ENCODE peak calls at places on chromosomes 1 and 21, in four cellular contexts. One of them, this sample, is unnamed.

GRCh38 chr1:151593651-151594625 is 17.9 kb upstream of the SNX27 start:
- DNase-seq in activated naive CD4-positive, alpha-beta T cell treated with anti-CD3 and anti-CD28 coated beads, Interleukin-2, amount 50 U/mL, for 72 hours: peak; percentile 83
- DNase-seq in immature natural killer cell: peak; percentile 73
- DNase-seq in activated CD4-positive, alpha-beta T cell treated with anti-CD3 and anti-CD28 coated beads, Interleukin-2, amount 10 ng/mL, durations not matched to agents 7 days and 5 days: peak; percentile 91
- DNase-seq in this sample: peak; percentile 90

GRCh38 chr1:180778782-180779398 is 133.8 kb upstream of the KIAA1614 start:
- DNase-seq in immature natural killer cell: no peak
- DNase-seq in activated naive CD4-positive, alpha-beta T cell treated with anti-CD3 and anti-CD28 coated beads, Interleukin-2, amount 50 U/mL, for 72 hours: no peak
- DNase-seq in activated CD4-positive, alpha-beta T cell treated with anti-CD3 and anti-CD28 coated beads, Interleukin-2, amount 10 ng/mL, durations not matched to agents 7 days and 5 days: peak; percentile 25
- DNase-seq in this sample: no peak

GRCh38 chr1:233912909-233913308 is 8.4 kb downstream of the SLC35F3 start:
- DNase-seq in activated naive CD4-positive, alpha-beta T cell treated with anti-CD3 and anti-CD28 coated beads, Interleukin-2, amount 50 U/mL, for 72 hours: no peak
- DNase-seq in activated CD4-positive, alpha-beta T cell treated with anti-CD3 and anti-CD28 coated beads, Interleukin-2, amount 10 ng/mL, durations not matched to agents 7 days and 5 days: no peak
- DNase-seq in immature natural killer cell: no peak
- DNase-seq in this sample: no peak

GRCh38 chr1:84117868-84118267 is 26.2 kb upstream of the PRKACB start:
- DNase-seq in activated CD4-positive, alpha-beta T cell treated with anti-CD3 and anti-CD28 coated beads, Interleukin-2, amount 10 ng/mL, durations not matched to agents 7 days and 5 days: no peak
- DNase-seq in activated naive CD4-positive, alpha-beta T cell treated with anti-CD3 and anti-CD28 coated beads, Interleukin-2, amount 50 U/mL, for 72 hours: no peak
- DNase-seq in immature natural killer cell: no peak
- DNase-seq in this sample: no peak

GRCh38 chr1:110477041-110477440 is 26.1 kb downstream of the PROK1 start:
- DNase-seq in immature natural killer cell: no peak
- DNase-seq in activated naive CD4-positive, alpha-beta T cell treated with anti-CD3 and anti-CD28 coated beads, Interleukin-2, amount 50 U/mL, for 72 hours: no peak
- DNase-seq in activated CD4-positive, alpha-beta T cell treated with anti-CD3 and anti-CD28 coated beads, Interleukin-2, amount 10 ng/mL, durations not matched to agents 7 days and 5 days: no peak
- DNase-seq in this sample: no peak

GRCh38 chr1:244427647-244428046 is 24.1 kb downstream of the ADSS2 start:
- DNase-seq in activated naive CD4-positive, alpha-beta T cell treated with anti-CD3 and anti-CD28 coated beads, Interleukin-2, amount 50 U/mL, for 72 hours: no peak
- DNase-seq in immature natural killer cell: no peak
- DNase-seq in activated CD4-positive, alpha-beta T cell treated with anti-CD3 and anti-CD28 coated beads, Interleukin-2, amount 10 ng/mL, durations not matched to agents 7 days and 5 days: no peak
- DNase-seq in this sample: no peak

GRCh38 chr1:240794061-240794843 is 182.3 kb upstream of the GREM2 start:
- DNase-seq in activated CD4-positive, alpha-beta T cell treated with anti-CD3 and anti-CD28 coated beads, Interleukin-2, amount 10 ng/mL, durations not matched to agents 7 days and 5 days: no peak
- DNase-seq in activated naive CD4-positive, alpha-beta T cell treated with anti-CD3 and anti-CD28 coated beads, Interleukin-2, amount 50 U/mL, for 72 hours: no peak
- DNase-seq in immature natural killer cell: no peak
- DNase-seq in this sample: no peak

GRCh38 chr1:23023174-23023573 is 3.9 kb downstream of the KDM1A start:
- DNase-seq in activated CD4-positive, alpha-beta T cell treated with anti-CD3 and anti-CD28 coated beads, Interleukin-2, amount 10 ng/mL, durations not matched to agents 7 days and 5 days: no peak
- DNase-seq in activated naive CD4-positive, alpha-beta T cell treated with anti-CD3 and anti-CD28 coated beads, Interleukin-2, amount 50 U/mL, for 72 hours: no peak
- DNase-seq in immature natural killer cell: no peak
- DNase-seq in this sample: no peak

GRCh38 chr1:204296431-204296988 is 63.2 kb downstream of the PLEKHA6 start:
- DNase-seq in activated CD4-positive, alpha-beta T cell treated with anti-CD3 and anti-CD28 coated beads, Interleukin-2, amount 10 ng/mL, durations not matched to agents 7 days and 5 days: no peak
- DNase-seq in activated naive CD4-positive, alpha-beta T cell treated with anti-CD3 and anti-CD28 coated beads, Interleukin-2, amount 50 U/mL, for 72 hours: no peak
- DNase-seq in immature natural killer cell: no peak
- DNase-seq in this sample: no peak

GRCh38 chr1:214537872-214538473 is 13.4 kb downstream of the PTPN14 start:
- DNase-seq in activated naive CD4-positive, alpha-beta T cell treated with anti-CD3 and anti-CD28 coated beads, Interleukin-2, amount 50 U/mL, for 72 hours: no peak
- DNase-seq in activated CD4-positive, alpha-beta T cell treated with anti-CD3 and anti-CD28 coated beads, Interleukin-2, amount 10 ng/mL, durations not matched to agents 7 days and 5 days: no peak
- DNase-seq in immature natural killer cell: no peak
- DNase-seq in this sample: no peak

GRCh38 chr1:175208773-175209492 is 16.4 kb upstream of the KIAA0040 start:
- DNase-seq in activated naive CD4-positive, alpha-beta T cell treated with anti-CD3 and anti-CD28 coated beads, Interleukin-2, amount 50 U/mL, for 72 hours: no peak
- DNase-seq in activated CD4-positive, alpha-beta T cell treated with anti-CD3 and anti-CD28 coated beads, Interleukin-2, amount 10 ng/mL, durations not matched to agents 7 days and 5 days: peak; percentile 82
- DNase-seq in immature natural killer cell: peak; percentile 66
- DNase-seq in this sample: no peak

GRCh38 chr21:43692949-43693348 is 26.0 kb upstream of the PDXK start:
- DNase-seq in activated naive CD4-positive, alpha-beta T cell treated with anti-CD3 and anti-CD28 coated beads, Interleukin-2, amount 50 U/mL, for 72 hours: no peak
- DNase-seq in immature natural killer cell: no peak
- DNase-seq in activated CD4-positive, alpha-beta T cell treated with anti-CD3 and anti-CD28 coated beads, Interleukin-2, amount 10 ng/mL, durations not matched to agents 7 days and 5 days: no peak
- DNase-seq in this sample: no peak

GRCh38 chr1:158527190-158527815 is 26.9 kb downstream of the OR6Y1 start:
- DNase-seq in activated CD4-positive, alpha-beta T cell treated with anti-CD3 and anti-CD28 coated beads, Interleukin-2, amount 10 ng/mL, durations not matched to agents 7 days and 5 days: no peak
- DNase-seq in immature natural killer cell: peak; percentile 34
- DNase-seq in activated naive CD4-positive, alpha-beta T cell treated with anti-CD3 and anti-CD28 coated beads, Interleukin-2, amount 50 U/mL, for 72 hours: no peak
- DNase-seq in this sample: no peak

GRCh38 chr21:43201491-43201890 is 32.7 kb downstream of the CRYAA start:
- DNase-seq in activated CD4-positive, alpha-beta T cell treated with anti-CD3 and anti-CD28 coated beads, Interleukin-2, amount 10 ng/mL, durations not matched to agents 7 days and 5 days: no peak
- DNase-seq in immature natural killer cell: no peak
- DNase-seq in activated naive CD4-positive, alpha-beta T cell treated with anti-CD3 and anti-CD28 coated beads, Interleukin-2, amount 50 U/mL, for 72 hours: no peak
- DNase-seq in this sample: no peak

GRCh38 chr1:41152622-41153044 is 89.5 kb downstream of the SCMH1 start:
- DNase-seq in activated naive CD4-positive, alpha-beta T cell treated with anti-CD3 and anti-CD28 coated beads, Interleukin-2, amount 50 U/mL, for 72 hours: no peak
- DNase-seq in immature natural killer cell: no peak
- DNase-seq in activated CD4-positive, alpha-beta T cell treated with anti-CD3 and anti-CD28 coated beads, Interleukin-2, amount 10 ng/mL, durations not matched to agents 7 days and 5 days: no peak
- DNase-seq in this sample: no peak

GRCh38 chr1:24586970-24587820 is 31.3 kb downstream of the NCMAP start:
- DNase-seq in activated naive CD4-positive, alpha-beta T cell treated with anti-CD3 and anti-CD28 coated beads, Interleukin-2, amount 50 U/mL, for 72 hours: peak; percentile 60
- DNase-seq in immature natural killer cell: peak; percentile 68
- DNase-seq in activated CD4-positive, alpha-beta T cell treated with anti-CD3 and anti-CD28 coated beads, Interleukin-2, amount 10 ng/mL, durations not matched to agents 7 days and 5 days: peak; percentile 82
- DNase-seq in this sample: peak; percentile 46

GRCh38 chr1:6207921-6208320 is 2.0 kb downstream of the RNF207 start:
- DNase-seq in activated naive CD4-positive, alpha-beta T cell treated with anti-CD3 and anti-CD28 coated beads, Interleukin-2, amount 50 U/mL, for 72 hours: no peak
- DNase-seq in activated CD4-positive, alpha-beta T cell treated with anti-CD3 and anti-CD28 coated beads, Interleukin-2, amount 10 ng/mL, durations not matched to agents 7 days and 5 days: no peak
- DNase-seq in immature natural killer cell: no peak
- DNase-seq in this sample: no peak

GRCh38 chr1:8682573-8682972 is 134.9 kb downstream of the RERE start:
- DNase-seq in activated naive CD4-positive, alpha-beta T cell treated with anti-CD3 and anti-CD28 coated beads, Interleukin-2, amount 50 U/mL, for 72 hours: no peak
- DNase-seq in immature natural killer cell: no peak
- DNase-seq in activated CD4-positive, alpha-beta T cell treated with anti-CD3 and anti-CD28 coated beads, Interleukin-2, amount 10 ng/mL, durations not matched to agents 7 days and 5 days: no peak
- DNase-seq in this sample: no peak

GRCh38 chr1:169497317-169497716 is 11.6 kb upstream of the SLC19A2 start:
- DNase-seq in immature natural killer cell: no peak
- DNase-seq in activated naive CD4-positive, alpha-beta T cell treated with anti-CD3 and anti-CD28 coated beads, Interleukin-2, amount 50 U/mL, for 72 hours: no peak
- DNase-seq in activated CD4-positive, alpha-beta T cell treated with anti-CD3 and anti-CD28 coated beads, Interleukin-2, amount 10 ng/mL, durations not matched to agents 7 days and 5 days: no peak
- DNase-seq in this sample: no peak

GRCh38 chr1:68890736-68891135 is 393.9 kb upstream of the DEPDC1 start:
- DNase-seq in activated naive CD4-positive, alpha-beta T cell treated with anti-CD3 and anti-CD28 coated beads, Interleukin-2, amount 50 U/mL, for 72 hours: no peak
- DNase-seq in immature natural killer cell: no peak
- DNase-seq in activated CD4-positive, alpha-beta T cell treated with anti-CD3 and anti-CD28 coated beads, Interleukin-2, amount 10 ng/mL, durations not matched to agents 7 days and 5 days: no peak
- DNase-seq in this sample: no peak

GRCh38 chr1:152227310-152227928 is 3.4 kb upstream of the HRNR start:
- DNase-seq in immature natural killer cell: no peak
- DNase-seq in activated CD4-positive, alpha-beta T cell treated with anti-CD3 and anti-CD28 coated beads, Interleukin-2, amount 10 ng/mL, durations not matched to agents 7 days and 5 days: no peak
- DNase-seq in activated naive CD4-positive, alpha-beta T cell treated with anti-CD3 and anti-CD28 coated beads, Interleukin-2, amount 50 U/mL, for 72 hours: no peak
- DNase-seq in this sample: no peak